ENCODE peak calls at places on chromosome 14, in five cellular contexts. Q is H1, T is HepG2, K is K562, N is GM12878. P is an unnamed sample.

GRCh38 chr14:36333106-36333505 is 12.7 kb upstream of the MBIP start:
- DNase-seq in Q (no peak), T (no peak), K (no peak), N (no peak), P (no peak)

GRCh38 chr14:70773182-70773862 is 36.0 kb downstream of the MAP3K9 start:
- DNase-seq in Q (no peak), T (no peak), K (no peak), N (no peak), P (no peak)

GRCh38 chr14:68528031-68528687 is 264.7 kb downstream of the ZFP36L1 start:
- DNase-seq in Q (no peak), T (no peak), K (no peak), N (no peak), P (no peak)

GRCh38 chr14:53278602-53279506 is 125.7 kb upstream of the DDHD1 start:
- DNase-seq in Q (no peak), T (peak; percentile 62), K (peak; percentile 45), N (no peak), P (no peak)

GRCh38 chr14:35898217-35898775 is 72.2 kb downstream of the BRMS1L start:
- DNase-seq in Q (no peak), T (no peak), K (no peak), N (no peak), P (no peak)

GRCh38 chr14:63632932-63633514 is 8.6 kb downstream of the WDR89 start:
- DNase-seq in Q (no peak), T (peak; percentile 9), K (peak; percentile 4), N (no peak), P (peak; percentile 7)

GRCh38 chr14:75229923-75230792 is 48.5 kb upstream of the FOS start:
- DNase-seq in Q (no peak), T (no peak), K (peak; percentile 75), N (peak; percentile 74), P (peak; percentile 72)

GRCh38 chr14:99497341-99497740 is 16.1 kb downstream of the CCNK start:
- DNase-seq in Q (no peak), T (no peak), K (no peak), N (no peak), P (no peak)

GRCh38 chr14:27391331-27391730 is 793.5 kb upstream of the NOVA1 start:
- DNase-seq in Q (no peak), T (no peak), K (no peak), N (no peak), P (no peak)

GRCh38 chr14:34161351-34162169 is 210.7 kb upstream of the EGLN3 start:
- DNase-seq in Q (no peak), T (no peak), K (no peak), N (no peak), P (no peak)

GRCh38 chr14:99729991-99730875 is 46.1 kb downstream of the CYP46A1 start:
- DNase-seq in Q (no peak), T (peak; percentile 93), K (peak; percentile 57), N (no peak), P (no peak)

GRCh38 chr14:54894995-54895394 is 7.6 kb downstream of the GCH1 start:
- DNase-seq in Q (no peak), T (no peak), K (no peak), N (no peak), P (no peak)

GRCh38 chr14:92515510-92516343 is 2.1 kb downstream of the RIN3 start:
- DNase-seq in Q (no peak), T (no peak), K (no peak), N (no peak), P (no peak)

GRCh38 chr14:75725481-75725880 is 64.4 kb downstream of the TTLL5 start:
- DNase-seq in Q (no peak), T (no peak), K (no peak), N (no peak), P (no peak)

GRCh38 chr14:101001311-101002069 is 98.0 kb upstream of the RTL1 start:
- DNase-seq in Q (no peak), T (no peak), K (no peak), N (no peak), P (no peak)

DNA sequence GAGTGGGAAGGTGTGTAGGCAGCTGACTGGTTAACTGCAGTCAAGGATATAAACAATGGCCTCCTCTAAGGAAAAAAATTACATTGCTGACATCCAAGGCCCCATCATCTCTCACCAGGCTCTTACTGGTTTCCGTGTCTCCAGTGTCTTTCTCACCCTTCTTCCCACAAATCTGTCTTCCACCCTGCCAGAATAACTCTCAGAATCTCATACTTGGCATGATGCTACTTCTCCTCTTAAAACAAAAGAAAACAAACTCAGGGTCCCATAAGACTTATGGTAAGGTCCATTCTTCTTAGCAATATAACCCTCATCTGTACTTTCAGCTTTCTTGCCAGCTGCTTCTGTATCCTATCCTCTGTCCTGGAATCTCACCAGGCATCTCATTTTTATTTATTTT is 68.9 kb downstream of the SUSD6 start:
- DNase-seq in Q (no peak), T (no peak), K (no peak), N (no peak), P (no peak)
- TF ChIP-seq SP1 in Q (no peak), T (no peak), K (no peak), N (no peak), P (no peak)

DNA sequence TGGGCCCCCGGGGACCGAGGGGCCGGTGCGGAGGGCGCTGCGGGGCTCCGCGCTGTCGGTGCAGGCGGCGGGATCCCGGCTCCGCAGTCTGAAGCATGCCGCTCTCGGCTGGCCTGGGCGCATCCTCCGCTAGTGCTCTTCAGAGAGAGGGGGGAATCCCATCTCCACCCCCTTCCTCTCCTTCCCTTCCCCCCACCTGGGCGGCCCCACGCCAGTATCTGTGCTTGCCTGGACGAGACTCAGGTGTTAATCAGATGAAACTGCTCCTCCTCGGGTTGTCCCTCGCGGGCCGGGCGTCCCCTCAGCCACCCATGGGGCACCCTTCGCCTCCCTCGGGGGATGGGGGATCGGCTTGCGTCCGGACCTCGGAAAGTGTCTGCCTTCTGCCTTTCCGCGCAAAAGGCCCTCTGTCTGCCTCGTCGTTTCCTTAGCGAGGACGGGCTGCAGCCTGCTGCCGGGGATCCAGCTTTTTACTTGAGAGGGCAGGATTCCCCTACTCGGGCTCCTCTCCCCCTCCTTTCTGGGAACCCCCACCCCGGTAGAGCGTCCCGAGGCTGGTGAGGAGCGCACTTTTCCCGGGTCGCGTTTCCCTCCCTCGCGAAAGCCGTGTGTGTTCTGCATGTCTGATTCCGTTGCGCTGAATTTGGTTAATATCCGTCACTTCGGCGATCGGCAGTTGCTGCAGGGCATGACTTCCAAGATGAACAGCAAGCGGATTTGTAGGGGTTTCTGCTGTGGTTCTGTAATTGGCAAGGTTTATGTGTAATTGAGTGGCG is 1.1 kb downstream of the GPHN start:
- DNase-seq in Q (no peak), T (no peak), K (peak; percentile 43), N (peak; percentile 55), P (no peak)
- TF ChIP-seq EZH2 in Q (no peak), T (no peak), K (no peak), N (no peak), P (no peak)

GRCh38 chr14:64738306-64738879 is 34.2 kb downstream of the PLEKHG3 start:
- DNase-seq in Q (no peak), T (no peak), K (no peak), N (no peak), P (no peak)

GRCh38 chr14:64734990-64735389 is 30.8 kb downstream of the PLEKHG3 start:
- DNase-seq in Q (no peak), T (no peak), K (no peak), N (no peak), P (no peak)

GRCh38 chr14:64733899-64734298 is 29.7 kb downstream of the PLEKHG3 start:
- DNase-seq in Q (no peak), T (no peak), K (no peak), N (no peak), P (no peak)

GRCh38 chr14:64737391-64738305 is 33.4 kb downstream of the PLEKHG3 start:
- DNase-seq in Q (no peak), T (no peak), K (no peak), N (no peak), P (no peak)

GRCh38 chr14:64736271-64737131 is 32.3 kb downstream of the PLEKHG3 start:
- DNase-seq in Q (no peak), T (peak; percentile 43), K (peak; percentile 23), N (no peak), P (no peak)
- TF ChIP-seq POLR2AphosphoS5 in Q (no peak), T (no peak), K (no peak), N (no peak), P (no peak)

GRCh38 chr14:105123981-105124836 is 44.4 kb downstream of the JAG2 start:
- DNase-seq in Q (no peak), T (no peak), K (no peak), N (no peak), P (no peak)
- TF ChIP-seq SP1 in Q (no peak), T (no peak), K (no peak), N (no peak), P (no peak)

GRCh38 chr14:61218765-61219164 is 62.4 kb downstream of the TMEM30B start:
- DNase-seq in Q (no peak), T (no peak), K (no peak), N (no peak), P (no peak)
- TF ChIP-seq EZH2 in Q (no peak), T (peak; percentile 91), K (no peak), N (no peak), P (no peak)

GRCh38 chr14:69755299-69755698 is 11.6 kb upstream of the SRSF5 start:
- DNase-seq in Q (no peak), T (no peak), K (no peak), N (no peak), P (no peak)

GRCh38 chr14:69756298-69756697 is 10.6 kb upstream of the SRSF5 start:
- DNase-seq in Q (no peak), T (no peak), K (no peak), N (no peak), P (no peak)

GRCh38 chr14:69755784-69756183 is 11.2 kb upstream of the SRSF5 start:
- DNase-seq in Q (no peak), T (peak; percentile 29), K (no peak), N (no peak), P (no peak)

GRCh38 chr14:69763761-69764510 is 3.0 kb upstream of the SRSF5 start:
- DNase-seq in Q (no peak), T (no peak), K (no peak), N (no peak), P (no peak)

GRCh38 chr14:69760810-69761209 is 6.1 kb upstream of the SRSF5 start:
- DNase-seq in Q (no peak), T (no peak), K (no peak), N (no peak), P (no peak)
- TF ChIP-seq POLR2AphosphoS5 in Q (no peak), T (no peak), K (no peak), N (no peak), P (no peak)

GRCh38 chr14:22184157-22185025 is 404.6 kb downstream of the DAD1 start:
- DNase-seq in Q (no peak), T (no peak), K (no peak), N (no peak), P (no peak)
- TF ChIP-seq SP1 in Q (no peak), T (no peak), K (no peak), N (no peak), P (no peak)

GRCh38 chr14:61231810-61232209 is 49.3 kb downstream of the TMEM30B start:
- DNase-seq in Q (no peak), T (no peak), K (no peak), N (no peak), P (no peak)

GRCh38 chr14:61226015-61226654 is 55.0 kb downstream of the TMEM30B start:
- DNase-seq in Q (no peak), T (no peak), K (no peak), N (no peak), P (no peak)

GRCh38 chr14:61233436-61233956 is 47.6 kb downstream of the TMEM30B start:
- DNase-seq in Q (no peak), T (no peak), K (no peak), N (no peak), P (no peak)

GRCh38 chr14:61227893-61228591 is 53.1 kb downstream of the TMEM30B start:
- DNase-seq in Q (no peak), T (no peak), K (no peak), N (no peak), P (no peak)

GRCh38 chr14:61229475-61229888 is 51.7 kb downstream of the TMEM30B start:
- DNase-seq in Q (no peak), T (peak; percentile 10), K (no peak), N (no peak), P (no peak)
- TF ChIP-seq EZH2 in Q (no peak), T (no peak), K (no peak), N (no peak), P (no peak)

P was measured in HCT116.